ENCODE peak calls at places on chromosomes 3 and 15, in six cellular contexts. P is thoracic aorta; Z is heart right ventricle; Q is CD8-positive, alpha-beta memory T cell; S is adrenal gland; N is psoas muscle. E is an unnamed sample.

GRCh38 chr3:157794771-157795170 is 291.6 kb upstream of the VEPH1 start:
- DNase-seq in Q (no peak), Z (no peak), S (no peak), N (no peak), P (no peak), E (no peak)

GRCh38 chr3:128195369-128195768 is 42.1 kb downstream of the EEFSEC start:
- DNase-seq in P (no peak), N (no peak), Z (no peak), Q (no peak), S (no peak), E (no peak)

GRCh38 chr3:33030802-33031201 is 66.1 kb downstream of the GLB1 start:
- DNase-seq in Q (peak; percentile 59), S (no peak), P (no peak), Z (no peak), N (no peak), E (no peak)

GRCh38 chr3:21526461-21526860 is 224.5 kb downstream of the ZNF385D start:
- DNase-seq in P (no peak), Q (no peak), S (no peak), N (no peak), Z (no peak), E (no peak)

GRCh38 chr3:141288331-141288990 is 56.8 kb downstream of the PXYLP1 start:
- DNase-seq in N (no peak), Z (no peak), S (no peak), Q (no peak), P (no peak), E (no peak)

GRCh38 chr3:179666436-179667035 is 13.7 kb downstream of the USP13 start:
- DNase-seq in Q (no peak), N (peak; percentile 92), P (no peak), S (peak; percentile 76), Z (peak; percentile 73), E (peak; percentile 29)

GRCh38 chr15:76837474-76837873 is 67.7 kb downstream of the SCAPER start:
- DNase-seq in S (no peak), Z (no peak), P (no peak), Q (no peak), N (no peak), E (no peak)

GRCh38 chr3:14336414-14337285 is 65.8 kb upstream of the SLC6A6 start:
- DNase-seq in P (no peak), Q (no peak), S (no peak), N (no peak), Z (no peak), E (peak; percentile 80)

GRCh38 chr15:38894260-38894948 is 329.8 kb upstream of the RASGRP1 start:
- DNase-seq in N (no peak), S (no peak), Z (no peak), P (no peak), Q (no peak), E (no peak)

GRCh38 chr3:77620009-77620408 is 580.1 kb downstream of the ROBO2 start:
- DNase-seq in S (no peak), N (no peak), P (no peak), Z (no peak), Q (no peak), E (no peak)

GRCh38 chr15:39238443-39238842 is 342.4 kb upstream of the THBS1 start:
- DNase-seq in N (no peak), P (no peak), Z (no peak), S (no peak), Q (no peak), E (no peak)

GRCh38 chr3:9435320-9435719 is 37.9 kb downstream of the SETD5 start:
- DNase-seq in S (no peak), Q (no peak), N (no peak), Z (no peak), P (no peak), E (no peak)

GRCh38 chr3:27607370-27607769 is 114.8 kb downstream of the EOMES start:
- DNase-seq in S (no peak), Z (no peak), Q (no peak), N (no peak), P (no peak), E (no peak)

GRCh38 chr3:46669191-46669999 is 24.1 kb downstream of the ALS2CL start:
- DNase-seq in Z (no peak), S (peak; percentile 0), P (no peak), N (no peak), Q (no peak), E (no peak)

GRCh38 chr3:142086581-142087090 is 62.7 kb downstream of the TFDP2 start:
- DNase-seq in N (no peak), Z (no peak), P (no peak), Q (no peak), S (no peak), E (no peak)

GRCh38 chr15:28017423-28017924 is 81.6 kb downstream of the OCA2 start:
- DNase-seq in S (no peak), N (no peak), Z (no peak), P (no peak), Q (no peak), E (no peak)

GRCh38 chr3:110968076-110968475 is 103.5 kb upstream of the NECTIN3 start:
- DNase-seq in N (no peak), P (no peak), Z (no peak), S (no peak), Q (no peak), E (no peak)

GRCh38 chr3:187673012-187673411 is 2.8 kb upstream of the SST start:
- DNase-seq in P (no peak), N (no peak), Q (no peak), Z (no peak), S (no peak), E (no peak)

GRCh38 chr15:52746162-52746721 is 43.9 kb downstream of the ONECUT1 start:
- DNase-seq in P (no peak), Z (no peak), N (no peak), S (no peak), Q (no peak), E (no peak)

GRCh38 chr3:47404955-47405790 is 24.4 kb downstream of the PTPN23 start:
- DNase-seq in S (peak; percentile 73), N (no peak), P (no peak), Z (no peak), Q (no peak), E (no peak)

GRCh38 chr15:68272797-68273271 is 4.7 kb upstream of the FEM1B start:
- DNase-seq in S (no peak), N (no peak), Z (peak; percentile 37), P (peak; percentile 50), Q (no peak), E (no peak)

GRCh38 chr3:125120370-125121122 is 64.7 kb upstream of the HEG1 start:
- DNase-seq in S (no peak), N (no peak), P (no peak), Z (no peak), Q (no peak), E (no peak)

GRCh38 chr3:15185404-15185803 is 20.6 kb upstream of the CAPN7 start:
- DNase-seq in P (no peak), Q (no peak), Z (no peak), N (no peak), S (no peak), E (no peak)

GRCh38 chr3:44033123-44033522 is 208.6 kb upstream of the TOPAZ1 start:
- DNase-seq in Q (no peak), P (no peak), S (no peak), Z (no peak), N (no peak), E (no peak)

GRCh38 chr15:66823601-66824000 is 121.6 kb downstream of the SMAD6 start:
- DNase-seq in P (no peak), Q (no peak), Z (no peak), S (no peak), N (no peak), E (no peak)

GRCh38 chr3:68972358-68972979 is 40.1 kb upstream of the TAFA4 start:
- DNase-seq in Z (peak; percentile 36), N (no peak), S (peak; percentile 76), Q (peak; percentile 48), P (no peak), E (peak; percentile 35)

GRCh38 chr3:169390741-169391300 is 272.7 kb downstream of the MECOM start:
- DNase-seq in P (no peak), S (no peak), Z (no peak), Q (no peak), N (no peak), E (no peak)

GRCh38 chr3:120683671-120684301 is 1.7 kb upstream of the HGD start:
- DNase-seq in Z (no peak), S (no peak), Q (no peak), P (no peak), N (no peak), E (peak; percentile 24)

GRCh38 chr15:70112018-70112395 is 14.3 kb upstream of the TLE3 start:
- DNase-seq in Q (no peak), P (no peak), Z (no peak), N (no peak), S (no peak), E (no peak)
- H3K27ac ChIP-seq in Q (no peak overlapping the region), P (no peak overlapping the region), Z (peak overlapping the region; percentile 72), N (peak overlapping the region; percentile 59), S (peak overlapping the region; percentile 48), E (peak overlapping the region; percentile 79)

GRCh38 chr15:92021765-92022164 is 168.3 kb downstream of the SLCO3A1 start:
- DNase-seq in Z (no peak), Q (no peak), S (no peak), P (no peak), N (no peak), E (no peak)

GRCh38 chr15:92020207-92020606 is 166.7 kb downstream of the SLCO3A1 start:
- DNase-seq in S (no peak), Z (no peak), N (no peak), P (no peak), Q (no peak), E (no peak)

GRCh38 chr15:92018535-92019239 is 165.2 kb downstream of the SLCO3A1 start:
- DNase-seq in S (no peak), Z (no peak), P (no peak), N (no peak), Q (no peak), E (no peak)

GRCh38 chr15:92019706-92020105 is 166.2 kb downstream of the SLCO3A1 start:
- DNase-seq in S (no peak), Z (no peak), P (no peak), Q (no peak), N (no peak), E (no peak)

GRCh38 chr15:92020765-92021164 is 167.3 kb downstream of the SLCO3A1 start:
- DNase-seq in Z (no peak), P (no peak), Q (no peak), S (no peak), N (no peak), E (no peak)
- H3K4me1 ChIP-seq in Z (peaks cover 44% of the 10 kb centered on the region), P (peaks cover 67% of the 10 kb centered on the region), Q (no peaks in the 10 kb centered on the region), S (no peaks in the 10 kb centered on the region), N (no peaks in the 10 kb centered on the region), E (no peaks in the 10 kb centered on the region)

DNA sequence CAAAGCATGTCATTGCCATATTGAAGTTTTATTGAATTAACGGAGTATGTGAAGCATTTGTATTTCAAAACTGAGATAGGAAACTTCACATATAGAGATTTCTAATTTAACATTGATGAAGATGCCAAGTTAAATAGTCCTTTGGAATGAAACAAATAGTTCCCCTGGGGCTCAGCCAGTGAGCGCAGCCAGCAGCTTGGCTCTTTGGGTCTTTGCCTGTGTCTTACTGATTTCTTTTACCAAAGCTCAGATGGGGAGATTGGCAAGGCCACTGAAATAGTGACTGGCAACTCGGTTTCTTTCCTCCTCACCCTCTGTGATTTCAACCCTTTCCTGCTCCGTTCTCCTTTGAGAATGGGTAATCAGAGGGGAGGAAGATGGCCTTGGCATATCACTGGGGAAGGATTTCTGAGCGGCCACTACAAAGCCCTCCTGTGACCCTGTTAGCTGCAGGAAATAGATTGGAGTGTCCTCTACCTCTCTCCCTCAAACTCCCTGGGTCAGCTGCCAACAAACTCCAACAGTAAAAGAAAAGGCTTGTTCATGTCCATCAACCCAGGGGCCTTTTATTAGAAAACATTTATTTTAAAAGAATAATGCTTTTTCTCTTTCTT is 337.1 kb upstream of the LRRFIP2 start:
- DNase-seq in Q (no peak), S (peak; percentile 76), P (no peak), N (no peak), Z (peak; percentile 72), E (peak; percentile 38)
- H3K27ac ChIP-seq in Q (no peak overlapping the region), S (no peak overlapping the region), P (peak overlapping the region; percentile 89), N (peak overlapping the region; percentile 37), Z (peak overlapping the region; percentile 59), E (no peak overlapping the region)

GRCh38 chr15:74214324-74215021 is 11.9 kb upstream of the STRA6 start:
- DNase-seq in P (no peak), Z (no peak), S (no peak), Q (no peak), N (no peak), E (no peak)
- H3K4me1 ChIP-seq in P (peaks cover 14% of the 10 kb centered on the region), Z (peaks cover 4% of the 10 kb centered on the region), S (no peaks in the 10 kb centered on the region), Q (no peaks in the 10 kb centered on the region), N (no peaks in the 10 kb centered on the region), E (peaks cover 12% of the 10 kb centered on the region)